ENCODE peak calls at places on chromosome 4, in six cellular contexts. K is OCI-LY7, T is astrocyte of the spinal cord, X is fibroblast of pulmonary artery, H is progenitor cell of endocrine pancreas, W is lower lobe of right lung. Y is an unnamed sample.

GRCh38 chr4:14596437-14596836 is 405.8 kb upstream of the CPEB2 start:
- DNase-seq in K (no peak), T (no peak), X (no peak), H (no peak), W (no peak), Y (no peak)

GRCh38 chr4:104826171-104826570 is 320.5 kb upstream of the TET2 start:
- DNase-seq in K (no peak), T (no peak), X (no peak), H (no peak), W (no peak), Y (no peak)

GRCh38 chr4:78989697-78990270 is 50.5 kb upstream of the PAQR3 start:
- DNase-seq in K (no peak), T (no peak), X (no peak), H (no peak), W (no peak), Y (no peak)

GRCh38 chr4:145557720-145558119 is 61.5 kb upstream of the MMAA start:
- DNase-seq in K (peak; percentile 79), T (peak; percentile 73), X (peak; percentile 82), H (peak; percentile 23), W (no peak), Y (peak; percentile 45)

GRCh38 chr4:25913056-25913850 is 767 bp upstream of the SMIM20 start:
- DNase-seq in K (peak; percentile 64), T (peak; percentile 58), X (no peak), H (no peak), W (peak; percentile 60), Y (peak; percentile 16)

GRCh38 chr4:68346461-68346860 is 3.4 kb downstream of the YTHDC1 start:
- DNase-seq in K (no peak), T (no peak), X (no peak), H (no peak), W (no peak), Y (no peak)

GRCh38 chr4:163816494-163816893 is 322.0 kb downstream of the TMA16 start:
- DNase-seq in K (peak; percentile 2), T (no peak), X (no peak), H (no peak), W (no peak), Y (no peak)

GRCh38 chr4:1717129-1718094 is 3.7 kb downstream of the TMEM129 start:
- DNase-seq in K (peak; percentile 24), T (no peak), X (no peak), H (no peak), W (no peak), Y (no peak)

GRCh38 chr4:3307891-3308575 is 15.2 kb downstream of the RGS12 start:
- DNase-seq in K (no peak), T (no peak), X (no peak), H (no peak), W (peak; percentile 31), Y (no peak)

GRCh38 chr4:108991929-108992328 is 229.1 kb upstream of the ETNPPL start:
- DNase-seq in K (no peak), T (peak; percentile 75), X (peak; percentile 66), H (no peak), W (no peak), Y (no peak)

GRCh38 chr4:163344147-163345050 is 707 bp downstream of the NPY5R start:
- DNase-seq in K (no peak), T (peak; percentile 10), X (no peak), H (peak; percentile 19), W (no peak), Y (peak; percentile 13)

GRCh38 chr4:112648263-112649054 is 11.5 kb downstream of the LARP7 start:
- DNase-seq in K (no peak), T (peak; percentile 13), X (no peak), H (no peak), W (no peak), Y (no peak)

GRCh38 chr4:112649055-112649408 is 12.1 kb downstream of the LARP7 start:
- DNase-seq in K (no peak), T (peak; percentile 9), X (no peak), H (no peak), W (no peak), Y (no peak)

GRCh38 chr4:112651641-112652040 is 14.7 kb downstream of the LARP7 start:
- DNase-seq in K (no peak), T (no peak), X (no peak), H (no peak), W (no peak), Y (no peak)

GRCh38 chr4:112652216-112652615 is 15.3 kb downstream of the LARP7 start:
- DNase-seq in K (no peak), T (no peak), X (no peak), H (no peak), W (no peak), Y (no peak)

GRCh38 chr4:112650332-112650731 is 13.4 kb downstream of the LARP7 start:
- DNase-seq in K (no peak), T (no peak), X (no peak), H (no peak), W (no peak), Y (no peak)
- TF ChIP-seq CTCF in K (no peak), T (no peak), X (no peak), H (no peak), W (no peak), Y (no peak)

GRCh38 chr4:47690611-47691010 is 147.3 kb downstream of the CORIN start:
- DNase-seq in K (no peak), T (no peak), X (no peak), H (no peak), W (no peak), Y (no peak)

DNA sequence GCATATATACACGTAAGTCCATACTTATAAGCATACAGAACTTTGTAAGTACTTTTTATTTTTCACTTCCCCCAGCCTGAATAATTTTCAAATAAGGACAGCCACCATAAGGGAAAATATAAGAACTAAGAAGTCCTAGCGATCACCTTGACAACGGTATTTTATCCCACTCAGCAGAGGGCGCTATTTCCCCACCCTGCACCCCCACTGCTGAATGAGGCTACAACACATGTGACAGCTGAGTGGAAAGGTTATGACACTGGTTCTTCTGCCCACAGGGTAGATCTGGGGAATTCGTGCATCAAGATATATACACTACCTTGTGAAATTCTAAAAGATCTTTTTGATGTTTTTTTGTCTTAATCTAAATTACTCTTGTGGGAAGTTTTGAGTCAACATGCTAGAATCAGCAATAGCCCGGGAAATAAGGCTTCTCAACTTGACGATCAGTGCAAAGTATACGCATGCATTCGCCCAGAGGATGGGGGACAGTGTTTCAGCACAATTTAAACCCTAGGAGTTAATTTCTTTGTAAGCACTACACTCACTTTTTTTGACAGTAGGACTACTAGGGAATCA is 151.5 kb downstream of the CORIN start:
- DNase-seq in K (peak; percentile 56), T (peak; percentile 32), X (peak; percentile 59), H (peak; percentile 22), W (peak; percentile 48), Y (peak; percentile 44)
- TF ChIP-seq CTCF in K (peak; percentile 96), T (peak; percentile 70), X (peak; percentile 75), H (peak; percentile 70), W (peak; percentile 74), Y (peak; percentile 71)

GRCh38 chr4:146582864-146583263 is 55.8 kb upstream of the POU4F2 start:
- DNase-seq in K (no peak), T (no peak), X (peak; percentile 5), H (no peak), W (no peak), Y (no peak)
- TF ChIP-seq CTCF in K (peak; percentile 24), T (no peak), X (no peak), H (peak; percentile 14), W (no peak), Y (peak; percentile 30)

GRCh38 chr4:86564795-86565194 is 29.3 kb upstream of the PTPN13 start:
- DNase-seq in K (no peak), T (no peak), X (no peak), H (no peak), W (no peak), Y (no peak)
- TF ChIP-seq CTCF in K (no peak), T (no peak), X (no peak), H (no peak), W (no peak), Y (no peak)

GRCh38 chr4:5399790-5400421 is 308.5 kb downstream of the EVC2 start:
- DNase-seq in K (peak; percentile 23), T (peak; percentile 29), X (peak; percentile 36), H (peak; percentile 24), W (no peak), Y (peak; percentile 41)
- TF ChIP-seq CTCF in K (peak; percentile 80), T (peak; percentile 83), X (peak; percentile 83), H (peak; percentile 82), W (peak; percentile 51), Y (peak; percentile 81)

DNA sequence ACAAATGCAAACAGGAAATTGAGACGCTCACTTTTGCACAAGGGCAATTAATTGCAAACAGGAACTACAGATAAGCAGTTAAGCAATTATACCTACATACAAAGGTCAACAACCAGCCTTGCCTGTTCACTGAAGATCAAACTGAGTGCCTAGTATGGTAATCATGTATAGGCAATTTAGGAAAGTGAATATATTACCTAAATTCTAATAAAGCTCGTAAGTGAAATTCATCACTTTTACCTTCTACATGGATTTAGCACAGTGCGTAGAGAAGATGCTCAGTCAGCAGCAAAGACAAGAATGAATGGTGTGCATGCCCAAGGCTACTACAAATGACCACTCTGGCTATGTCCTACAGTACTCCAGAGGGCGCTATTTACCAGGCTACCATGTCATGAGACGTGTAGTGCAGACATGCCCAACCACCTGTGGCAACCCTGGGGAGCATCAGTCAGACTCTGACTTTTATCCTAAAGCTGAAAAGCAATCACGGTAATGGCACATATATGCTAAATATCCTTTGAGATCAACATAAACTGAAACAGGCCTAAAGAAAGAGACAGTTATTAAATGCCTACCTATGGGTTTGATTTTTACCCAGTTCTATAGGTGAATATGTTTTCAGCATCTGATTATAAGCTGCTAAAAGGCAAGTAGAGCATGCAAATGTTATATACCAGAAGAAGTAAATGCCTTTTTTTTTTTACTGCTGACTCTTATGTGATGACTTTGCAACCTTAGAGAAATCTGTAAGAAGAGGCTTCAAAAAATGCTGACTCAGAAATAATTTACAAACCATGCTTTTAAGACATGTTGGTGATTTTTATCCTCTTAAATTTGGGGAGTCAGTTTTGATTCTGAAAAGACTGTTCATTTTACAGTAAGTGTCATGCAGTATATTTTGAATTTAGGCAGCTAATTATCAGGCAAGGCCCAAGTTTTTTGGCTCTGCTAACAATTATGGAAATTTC is 178.0 kb downstream of the PPP3CA start:
- DNase-seq in K (peak; percentile 73), T (peak; percentile 58), X (peak; percentile 81), H (peak; percentile 27), W (peak; percentile 49), Y (peak; percentile 22)
- TF ChIP-seq CTCF in K (peak; percentile 81), T (peak; percentile 69), X (peak; percentile 82), H (peak; percentile 87), W (peak; percentile 71), Y (peak; percentile 82)

GRCh38 chr4:18536420-18536819 is 514.9 kb upstream of the LCORL start:
- DNase-seq in K (no peak), T (no peak), X (no peak), H (no peak), W (no peak), Y (no peak)
- TF ChIP-seq CTCF in K (peak; percentile 33), T (no peak), X (no peak), H (peak; percentile 28), W (no peak), Y (no peak)

GRCh38 chr4:52015366-52015765 is 4.8 kb downstream of the LRRC66 start:
- DNase-seq in K (no peak), T (no peak), X (peak; percentile 23), H (no peak), W (no peak), Y (no peak)
- TF ChIP-seq CTCF in K (peak; percentile 57), T (peak; percentile 28), X (peak; percentile 3), H (peak; percentile 9), W (no peak), Y (no peak)

Y was measured in neural crest cell.